ENCODE peak calls at places on chromosomes 2 and 18, in four cellular contexts. F is PC-9, C is astrocyte of the spinal cord, W is cardiac muscle cell. Z is an unnamed sample.

GRCh38 chr2:31523871-31524492 is 56.8 kb downstream of the SRD5A2 start:
- DNase-seq in F (peak; percentile 42), C (peak; percentile 56), W (peak; percentile 73), Z (no peak)

GRCh38 chr2:60379216-60379615 is 174.2 kb downstream of the BCL11A start:
- DNase-seq in F (no peak), C (no peak), W (no peak), Z (no peak)

GRCh38 chr2:9239616-9240015 is 33.0 kb downstream of the ASAP2 start:
- DNase-seq in F (no peak), C (no peak), W (no peak), Z (no peak)

GRCh38 chr2:32063310-32064020 is at the start of gene SPAST:
- DNase-seq in F (peak; percentile 91), C (peak; percentile 98), W (peak; percentile 98), Z (peak; percentile 86)

GRCh38 chr2:174553811-174554493 is 43.7 kb downstream of the WIPF1 start:
- DNase-seq in F (no peak), C (no peak), W (no peak), Z (no peak)

GRCh38 chr2:240996834-240997140 is 1.6 kb upstream of the SNED1 start:
- DNase-seq in F (no peak), C (no peak), W (no peak), Z (no peak)

GRCh38 chr2:142422769-142423168 is 292.0 kb upstream of the LRP1B start:
- DNase-seq in F (no peak), C (no peak), W (no peak), Z (no peak)

GRCh38 chr18:33128581-33128980 is 311.9 kb downstream of the CCDC178 start:
- DNase-seq in F (no peak), C (no peak), W (no peak), Z (no peak)

GRCh38 chr18:48836806-48837615 is 113.8 kb downstream of the SMAD7 start:
- DNase-seq in F (no peak), C (no peak), W (no peak), Z (no peak)

GRCh38 chr2:231348173-231348572 is 47.3 kb upstream of the B3GNT7 start:
- DNase-seq in F (peak; percentile 98), C (no peak), W (no peak), Z (no peak)

GRCh38 chr2:201502713-201503112 is 51.2 kb downstream of the STRADB start:
- DNase-seq in F (no peak), C (peak; percentile 3), W (no peak), Z (no peak)

GRCh38 chr2:233823731-233824121 is 30.6 kb downstream of the HJURP start:
- DNase-seq in F (no peak), C (no peak), W (no peak), Z (no peak)

GRCh38 chr2:102186676-102187190 is at the start of gene IL1RL2:
- DNase-seq in F (no peak), C (no peak), W (no peak), Z (no peak)
- H3K4me3 ChIP-seq in F (peak within 1 kb of the TSS; percentile 49), C (peak within 1 kb of the TSS; percentile 44), W (peak within 1 kb of the TSS; percentile 13), Z (no peak within 1 kb of the TSS)

DNA sequence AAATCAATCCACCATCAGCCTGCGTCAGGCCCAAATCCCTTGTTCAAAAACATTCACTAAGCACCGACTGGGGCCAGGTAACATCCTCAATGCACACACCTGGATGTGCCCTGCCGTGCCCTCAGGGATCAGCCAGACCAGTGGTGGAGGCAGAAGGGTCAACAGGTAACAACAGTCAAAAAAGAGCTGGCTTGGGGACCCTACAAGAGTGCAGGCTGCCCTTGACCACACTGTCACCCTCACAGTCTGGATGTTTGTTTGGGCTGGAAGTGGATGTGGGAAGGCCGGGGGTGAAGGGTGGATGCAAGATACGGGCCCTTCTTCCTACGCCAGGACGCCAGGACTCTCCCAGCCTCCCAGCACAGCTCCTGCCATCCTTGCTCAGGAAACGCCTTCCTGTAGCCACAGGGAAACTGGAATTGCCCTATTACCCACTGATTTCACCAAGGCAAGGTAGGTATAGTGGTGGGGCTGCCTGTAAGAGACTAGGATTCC is 2.7 kb downstream of the BIN1 start:
- DNase-seq in F (no peak), C (no peak), W (no peak), Z (no peak)
- H3K4me3 ChIP-seq in F (no peak overlapping the region), C (no peak overlapping the region), W (no peak overlapping the region), Z (no peak overlapping the region)

GRCh38 chr18:63316612-63317555 is 2.7 kb downstream of the BCL2 start:
- DNase-seq in F (no peak), C (no peak), W (no peak), Z (no peak)
- H3K4me3 ChIP-seq in F (no peak overlapping the region), C (no peak overlapping the region), W (no peak overlapping the region), Z (no peak overlapping the region)

GRCh38 chr2:204514439-204514838 is 30.8 kb upstream of the PARD3B start:
- DNase-seq in F (no peak), C (no peak), W (no peak), Z (no peak)
- H3K4me3 ChIP-seq in F (no peak overlapping the region), C (no peak overlapping the region), W (no peak overlapping the region), Z (no peak overlapping the region)

GRCh38 chr2:128260239-128261138 is 58.2 kb downstream of the HS6ST1 start:
- DNase-seq in F (peak; percentile 74), C (peak; percentile 92), W (no peak), Z (no peak)
- H3K4me3 ChIP-seq in F (peak overlapping the region; percentile 7), C (no peak overlapping the region), W (no peak overlapping the region), Z (no peak overlapping the region)